ENCODE peak calls at places on chromosome 2, in nine cellular contexts. One of them, this sample, is unnamed.
A peak's percentile ranks its signal among the peaks of the same experiment; 100 is the strongest.

GRCh38 chr2:165505514-165505913 is 36.0 kb downstream of the CSRNP3 start:
- DNase-seq in K562: no peak
- DNase-seq in adrenal gland: no peak
- DNase-seq in stomach: no peak
- DNase-seq in esophagus squamous epithelium: no peak
- DNase-seq in heart left ventricle: no peak
- DNase-seq in Peyer's patch: no peak
- DNase-seq in spleen: no peak
- DNase-seq in HCT116: no peak
- DNase-seq in this sample: no peak

GRCh38 chr2:119174216-119174992 is 15.9 kb upstream of the C1QL2 start:
- DNase-seq in K562: peak; percentile 64
- DNase-seq in spleen: peak; percentile 84
- DNase-seq in Peyer's patch: peak; percentile 64
- DNase-seq in stomach: peak; percentile 40
- DNase-seq in adrenal gland: peak; percentile 62
- DNase-seq in HCT116: peak; percentile 41
- DNase-seq in heart left ventricle: no peak
- DNase-seq in esophagus squamous epithelium: no peak
- DNase-seq in this sample: peak; percentile 68

GRCh38 chr2:85926526-85926925 is 37.7 kb upstream of the ST3GAL5 start:
- DNase-seq in spleen: no peak
- DNase-seq in K562: no peak
- DNase-seq in esophagus squamous epithelium: no peak
- DNase-seq in heart left ventricle: no peak
- DNase-seq in adrenal gland: peak; percentile 42
- DNase-seq in stomach: peak; percentile 34
- DNase-seq in HCT116: no peak
- DNase-seq in Peyer's patch: no peak
- DNase-seq in this sample: no peak

GRCh38 chr2:19435815-19436214 is 77.4 kb upstream of the OSR1 start:
- DNase-seq in heart left ventricle: no peak
- DNase-seq in Peyer's patch: no peak
- DNase-seq in adrenal gland: no peak
- DNase-seq in HCT116: no peak
- DNase-seq in K562: no peak
- DNase-seq in esophagus squamous epithelium: no peak
- DNase-seq in stomach: no peak
- DNase-seq in spleen: no peak
- DNase-seq in this sample: no peak

GRCh38 chr2:231189571-231190495 is 8.6 kb upstream of the ARMC9 start:
- DNase-seq in Peyer's patch: no peak
- DNase-seq in heart left ventricle: peak; percentile 68
- DNase-seq in stomach: peak; percentile 52
- DNase-seq in K562: no peak
- DNase-seq in HCT116: no peak
- DNase-seq in spleen: no peak
- DNase-seq in esophagus squamous epithelium: no peak
- DNase-seq in adrenal gland: peak; percentile 93
- DNase-seq in this sample: no peak

GRCh38 chr2:222813177-222813843 is 47.5 kb upstream of the ACSL3 start:
- DNase-seq in stomach: no peak
- DNase-seq in spleen: no peak
- DNase-seq in Peyer's patch: no peak
- DNase-seq in HCT116: no peak
- DNase-seq in heart left ventricle: no peak
- DNase-seq in K562: no peak
- DNase-seq in adrenal gland: no peak
- DNase-seq in esophagus squamous epithelium: no peak
- DNase-seq in this sample: no peak

GRCh38 chr2:101038455-101039255 is 36.6 kb downstream of the RPL31 start:
- DNase-seq in stomach: no peak
- DNase-seq in K562: peak; percentile 36
- DNase-seq in heart left ventricle: no peak
- DNase-seq in spleen: no peak
- DNase-seq in adrenal gland: no peak
- DNase-seq in esophagus squamous epithelium: no peak
- DNase-seq in HCT116: peak; percentile 43
- DNase-seq in Peyer's patch: no peak
- DNase-seq in this sample: peak; percentile 67

GRCh38 chr2:130336877-130337734 is 5.6 kb upstream of the IMP4 start:
- DNase-seq in stomach: peak; percentile 90
- DNase-seq in spleen: peak; percentile 85
- DNase-seq in HCT116: peak; percentile 79
- DNase-seq in heart left ventricle: peak; percentile 79
- DNase-seq in esophagus squamous epithelium: no peak
- DNase-seq in Peyer's patch: peak; percentile 93
- DNase-seq in K562: peak; percentile 85
- DNase-seq in adrenal gland: peak; percentile 97
- DNase-seq in this sample: no peak

GRCh38 chr2:216350214-216350789 is 22.0 kb downstream of the MARCHF4 start:
- DNase-seq in stomach: no peak
- DNase-seq in adrenal gland: no peak
- DNase-seq in K562: peak; percentile 17
- DNase-seq in Peyer's patch: no peak
- DNase-seq in heart left ventricle: no peak
- DNase-seq in esophagus squamous epithelium: no peak
- DNase-seq in spleen: no peak
- DNase-seq in HCT116: no peak
- DNase-seq in this sample: peak; percentile 19

GRCh38 chr2:172082105-172082943 is 3.0 kb upstream of the DLX1 start:
- DNase-seq in K562: no peak
- DNase-seq in HCT116: no peak
- DNase-seq in adrenal gland: no peak
- DNase-seq in stomach: no peak
- DNase-seq in spleen: no peak
- DNase-seq in heart left ventricle: no peak
- DNase-seq in Peyer's patch: no peak
- DNase-seq in esophagus squamous epithelium: no peak
- DNase-seq in this sample: peak; percentile 41

GRCh38 chr2:105114551-105114950 is 76.7 kb downstream of the MRPS9 start:
- DNase-seq in spleen: no peak
- DNase-seq in esophagus squamous epithelium: no peak
- DNase-seq in adrenal gland: peak; percentile 59
- DNase-seq in K562: peak; percentile 68
- DNase-seq in HCT116: peak; percentile 51
- DNase-seq in heart left ventricle: no peak
- DNase-seq in Peyer's patch: no peak
- DNase-seq in stomach: no peak
- DNase-seq in this sample: peak; percentile 63

GRCh38 chr2:45944075-45944474 is 292.6 kb downstream of the PRKCE start:
- DNase-seq in heart left ventricle: no peak
- DNase-seq in Peyer's patch: no peak
- DNase-seq in esophagus squamous epithelium: no peak
- DNase-seq in HCT116: peak; percentile 80
- DNase-seq in adrenal gland: peak; percentile 21
- DNase-seq in stomach: no peak
- DNase-seq in spleen: no peak
- DNase-seq in K562: no peak
- DNase-seq in this sample: no peak

GRCh38 chr2:45759310-45759851 is 107.9 kb downstream of the PRKCE start:
- DNase-seq in adrenal gland: peak; percentile 69
- DNase-seq in stomach: no peak
- DNase-seq in esophagus squamous epithelium: no peak
- DNase-seq in spleen: no peak
- DNase-seq in Peyer's patch: no peak
- DNase-seq in heart left ventricle: no peak
- DNase-seq in K562: no peak
- DNase-seq in HCT116: no peak
- DNase-seq in this sample: no peak

GRCh38 chr2:167127135-167127534 is 238.9 kb downstream of the XIRP2 start:
- DNase-seq in heart left ventricle: no peak
- DNase-seq in K562: no peak
- DNase-seq in Peyer's patch: no peak
- DNase-seq in spleen: no peak
- DNase-seq in stomach: no peak
- DNase-seq in adrenal gland: no peak
- DNase-seq in esophagus squamous epithelium: no peak
- DNase-seq in HCT116: no peak
- DNase-seq in this sample: peak; percentile 32

GRCh38 chr2:240142859-240143258 is 2.4 kb upstream of the OTOS start:
- DNase-seq in HCT116: no peak
- DNase-seq in spleen: peak; percentile 49
- DNase-seq in Peyer's patch: no peak
- DNase-seq in esophagus squamous epithelium: no peak
- DNase-seq in K562: no peak
- DNase-seq in adrenal gland: no peak
- DNase-seq in stomach: no peak
- DNase-seq in heart left ventricle: no peak
- DNase-seq in this sample: no peak

GRCh38 chr2:240145461-240145860 is 5.0 kb upstream of the OTOS start:
- DNase-seq in adrenal gland: no peak
- DNase-seq in stomach: no peak
- DNase-seq in heart left ventricle: no peak
- DNase-seq in esophagus squamous epithelium: no peak
- DNase-seq in K562: no peak
- DNase-seq in HCT116: no peak
- DNase-seq in Peyer's patch: no peak
- DNase-seq in spleen: no peak
- DNase-seq in this sample: no peak

GRCh38 chr2:240143276-240143675 is 2.8 kb upstream of the OTOS start:
- DNase-seq in heart left ventricle: no peak
- DNase-seq in Peyer's patch: no peak
- DNase-seq in HCT116: no peak
- DNase-seq in stomach: no peak
- DNase-seq in esophagus squamous epithelium: no peak
- DNase-seq in spleen: peak; percentile 59
- DNase-seq in K562: no peak
- DNase-seq in adrenal gland: no peak
- DNase-seq in this sample: no peak

GRCh38 chr2:240144649-240145261 is 4.3 kb upstream of the OTOS start:
- DNase-seq in esophagus squamous epithelium: no peak
- DNase-seq in heart left ventricle: no peak
- DNase-seq in K562: no peak
- DNase-seq in adrenal gland: no peak
- DNase-seq in HCT116: no peak
- DNase-seq in Peyer's patch: no peak
- DNase-seq in spleen: no peak
- DNase-seq in stomach: no peak
- DNase-seq in this sample: no peak

GRCh38 chr2:240143801-240144648 is 3.6 kb upstream of the OTOS start:
- DNase-seq in Peyer's patch: peak; percentile 86
- DNase-seq in adrenal gland: peak; percentile 85
- DNase-seq in K562: peak; percentile 72
- DNase-seq in HCT116: peak; percentile 16
- DNase-seq in stomach: peak; percentile 73
- DNase-seq in spleen: peak; percentile 94
- DNase-seq in esophagus squamous epithelium: no peak
- DNase-seq in heart left ventricle: peak; percentile 50
- DNase-seq in this sample: peak; percentile 72
- H3K4me3 ChIP-seq in Peyer's patch: no peak overlapping the region
- H3K4me3 ChIP-seq in adrenal gland: no peak overlapping the region
- H3K4me3 ChIP-seq in K562: no peak overlapping the region
- H3K4me3 ChIP-seq in HCT116: no peak overlapping the region
- H3K4me3 ChIP-seq in stomach: no peak overlapping the region
- H3K4me3 ChIP-seq in spleen: no peak overlapping the region
- H3K4me3 ChIP-seq in esophagus squamous epithelium: no peak overlapping the region
- H3K4me3 ChIP-seq in heart left ventricle: no peak overlapping the region
- H3K4me3 ChIP-seq in this sample: no peak overlapping the region

DNA sequence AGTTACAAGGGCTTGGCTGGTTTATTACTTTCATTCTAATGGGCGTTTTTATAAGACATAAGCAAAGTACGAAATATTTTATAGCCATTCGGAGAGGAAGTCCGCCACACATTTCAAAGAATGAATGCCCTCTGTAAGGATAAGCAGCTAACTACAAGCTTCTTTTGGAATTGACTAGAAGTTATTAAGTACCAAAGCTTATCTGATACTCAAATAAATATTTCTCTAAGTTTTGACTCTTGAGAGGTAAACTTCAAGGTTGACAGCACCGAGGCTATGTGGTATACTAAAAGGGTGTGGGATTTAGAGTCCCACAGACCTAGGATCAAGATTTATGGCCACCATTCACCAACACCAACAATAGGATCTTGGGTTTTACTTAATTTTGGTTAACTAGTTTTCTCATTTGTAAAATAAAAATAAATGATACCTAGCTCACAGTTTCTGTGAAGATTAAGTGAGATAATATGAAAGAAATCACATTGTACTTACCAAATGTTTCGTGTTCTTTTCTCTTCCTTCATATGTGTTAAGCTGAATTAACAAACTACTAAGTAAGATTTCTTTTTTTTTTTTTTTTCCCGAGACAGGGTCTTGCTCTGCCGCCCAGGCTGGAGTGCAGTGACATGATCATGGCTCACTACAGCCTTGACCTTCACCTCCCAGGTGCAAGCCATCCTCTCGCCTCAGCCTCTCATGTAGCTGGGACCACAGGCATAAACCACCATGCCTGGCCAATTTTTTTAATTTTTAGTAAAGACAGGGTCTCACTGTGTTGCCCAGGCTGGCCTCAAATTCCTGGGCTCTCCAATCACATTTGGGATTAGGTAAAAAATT is 47.9 kb upstream of the MSH2 start:
- DNase-seq in stomach: no peak
- DNase-seq in esophagus squamous epithelium: no peak
- DNase-seq in spleen: no peak
- DNase-seq in HCT116: no peak
- DNase-seq in K562: no peak
- DNase-seq in adrenal gland: no peak
- DNase-seq in Peyer's patch: no peak
- DNase-seq in heart left ventricle: no peak
- DNase-seq in this sample: no peak
- TF ChIP-seq POLR2A in stomach: no peak
- TF ChIP-seq POLR2A in esophagus squamous epithelium: no peak
- TF ChIP-seq POLR2A in spleen: no peak
- TF ChIP-seq POLR2A in HCT116: no peak
- TF ChIP-seq POLR2A in K562: no peak
- TF ChIP-seq POLR2A in adrenal gland: no peak
- TF ChIP-seq POLR2A in Peyer's patch: peak; percentile 92
- TF ChIP-seq POLR2A in heart left ventricle: no peak
- TF ChIP-seq POLR2A in this sample: no peak

DNA sequence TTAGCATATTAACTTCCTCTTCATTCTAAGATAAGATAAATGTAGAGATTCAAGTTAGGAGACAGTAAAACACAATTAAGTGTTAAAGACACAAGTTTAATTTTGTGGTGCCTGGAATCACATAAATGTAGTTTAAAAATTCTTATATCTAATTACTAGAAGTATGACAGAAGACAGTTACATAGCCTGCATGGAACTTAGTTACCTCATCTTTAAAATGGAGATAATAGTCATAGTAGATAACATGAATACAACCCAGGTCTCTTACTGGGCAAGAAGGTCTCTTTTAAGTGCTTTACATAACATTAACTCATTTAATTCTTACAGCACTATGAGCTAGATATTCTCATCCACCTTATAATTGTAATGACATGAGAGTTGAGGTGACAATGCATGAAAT is 15.1 kb downstream of the GALNT13 start:
- DNase-seq in HCT116: no peak
- DNase-seq in adrenal gland: no peak
- DNase-seq in heart left ventricle: no peak
- DNase-seq in stomach: no peak
- DNase-seq in spleen: no peak
- DNase-seq in K562: no peak
- DNase-seq in esophagus squamous epithelium: no peak
- DNase-seq in Peyer's patch: no peak
- DNase-seq in this sample: no peak
- TF ChIP-seq CTCF in HCT116: no peak
- TF ChIP-seq CTCF in adrenal gland: no peak
- TF ChIP-seq CTCF in heart left ventricle: no peak
- TF ChIP-seq CTCF in stomach: no peak
- TF ChIP-seq CTCF in spleen: no peak
- TF ChIP-seq CTCF in K562: no peak
- TF ChIP-seq CTCF in esophagus squamous epithelium: no peak
- TF ChIP-seq CTCF in Peyer's patch: no peak
- TF ChIP-seq CTCF in this sample: no peak

GRCh38 chr2:111618577-111618930 is 265.4 kb downstream of the ANAPC1 start:
- DNase-seq in adrenal gland: no peak
- DNase-seq in K562: no peak
- DNase-seq in heart left ventricle: peak; percentile 33
- DNase-seq in Peyer's patch: no peak
- DNase-seq in stomach: no peak
- DNase-seq in spleen: peak; percentile 84
- DNase-seq in esophagus squamous epithelium: no peak
- DNase-seq in HCT116: no peak
- DNase-seq in this sample: peak; percentile 72
- H3K4me3 ChIP-seq in adrenal gland: no peak overlapping the region
- H3K4me3 ChIP-seq in K562: no peak overlapping the region
- H3K4me3 ChIP-seq in heart left ventricle: no peak overlapping the region
- H3K4me3 ChIP-seq in Peyer's patch: no peak overlapping the region
- H3K4me3 ChIP-seq in stomach: no peak overlapping the region
- H3K4me3 ChIP-seq in spleen: no peak overlapping the region
- H3K4me3 ChIP-seq in esophagus squamous epithelium: no peak overlapping the region
- H3K4me3 ChIP-seq in HCT116: no peak overlapping the region
- H3K4me3 ChIP-seq in this sample: no peak overlapping the region